ENCODE peak calls at places on chromosomes 4 and X, in four cellular contexts. D is A673, J is GM20000, G is NCI-H187 treated with DMSO at 0.1 percent for 48 hours. E is an unnamed sample.

GRCh38 chr4:75698162-75698962 is 25.2 kb upstream of the G3BP2 start:
- DNase-seq in G (no peak), J (peak; percentile 66), D (no peak), E (peak; percentile 55)

GRCh38 chr4:40963912-40964478 is 214.2 kb downstream of the NSUN7 start:
- DNase-seq in J (no peak), D (no peak), G (no peak), E (no peak)

GRCh38 chrX:134244043-134244442 is 7.1 kb downstream of the CCDC160 start:
- DNase-seq in J (no peak), D (no peak), G (no peak), E (no peak)

GRCh38 chr4:8274066-8274652 is 4.6 kb downstream of the HTRA3 start:
- DNase-seq in J (no peak), D (no peak), G (no peak), E (no peak)

GRCh38 chrX:103687073-103687695 is 685 bp upstream of the MORF4L2 start:
- DNase-seq in D (peak; percentile 82), G (peak; percentile 48), J (peak; percentile 50), E (peak; percentile 78)

GRCh38 chrX:63784902-63785692 is at the start of gene ARHGEF9:
- DNase-seq in J (peak; percentile 7), G (no peak), D (no peak), E (no peak)

GRCh38 chrX:21691512-21692018 is 33.4 kb upstream of the KLHL34 start:
- DNase-seq in J (no peak), G (no peak), D (no peak), E (no peak)

GRCh38 chrX:43505759-43506158 is 150.3 kb upstream of the MAOA start:
- DNase-seq in D (no peak), J (no peak), G (no peak), E (no peak)

GRCh38 chrX:40006025-40007017 is 91.4 kb downstream of the BCOR start:
- DNase-seq in J (peak; percentile 41), D (no peak), G (no peak), E (no peak)

GRCh38 chr4:176999943-177000543 is 207.3 kb upstream of the VEGFC start:
- DNase-seq in J (no peak), G (no peak), D (no peak), E (no peak)

GRCh38 chrX:96575011-96575410 is 109.6 kb upstream of the DIAPH2 start:
- DNase-seq in D (no peak), G (no peak), J (no peak), E (no peak)

GRCh38 chr4:112735474-112735951 is 98.6 kb downstream of the LARP7 start:
- DNase-seq in G (no peak), J (peak; percentile 32), D (no peak), E (peak; percentile 29)

GRCh38 chr4:8550691-8551090 is 29.5 kb upstream of the GPR78 start:
- DNase-seq in D (no peak), J (no peak), G (no peak), E (no peak)

GRCh38 chrX:134542485-134542884 is 82.5 kb downstream of the HPRT1 start:
- DNase-seq in D (peak; percentile 79), G (no peak), J (no peak), E (no peak)

GRCh38 chr4:121968859-121969258 is 17.0 kb upstream of the TRPC3 start:
- DNase-seq in D (no peak), G (no peak), J (no peak), E (no peak)

GRCh38 chr4:69497081-69497480 is 1.4 kb upstream of the UGT2B4 start:
- DNase-seq in J (no peak), G (no peak), D (no peak), E (no peak)

GRCh38 chr4:150773032-150773431 is 191.1 kb downstream of the MAB21L2 start:
- DNase-seq in G (no peak), D (no peak), J (no peak), E (no peak)

GRCh38 chr4:73599182-73599581 is 21.1 kb downstream of the RASSF6 start:
- DNase-seq in D (no peak), G (no peak), J (no peak), E (no peak)

GRCh38 chr4:8666581-8666980 is 74.0 kb downstream of the CPZ start:
- DNase-seq in J (no peak), G (no peak), D (no peak), E (no peak)